ENCODE peak calls at places on chromosomes 6 and 20, in nine cellular contexts. D, J, E, Y, Z, T, S, Q and R are unnamed samples.

GRCh38 chr6:168371185-168371584 is 51.6 kb upstream of the DACT2 start:
- DNase-seq in J (no peak), T (no peak), D (no peak), E (no peak), Q (no peak), Y (no peak), Z (no peak), S (peak), R (no peak)

GRCh38 chr6:135853227-135853626 is 1.7 kb downstream of the PDE7B start:
- DNase-seq in Y (no peak), E (no peak), Z (no peak), J (no peak), Q (no peak), T (no peak), S (no peak), D (peak), R (no peak)

GRCh38 chr6:19759117-19759880 is 77.9 kb upstream of the ID4 start:
- DNase-seq in Y (no peak), D (no peak), E (no peak), J (no peak), Q (no peak), S (no peak), T (no peak), Z (no peak), R (no peak)

GRCh38 chr6:79671605-79672266 is 40.6 kb downstream of the SH3BGRL2 start:
- DNase-seq in Y (peak), Q (peak), Z (peak), J (no peak), D (peak), S (peak), E (no peak), T (peak), R (peak)

GRCh38 chr6:44002591-44003344 is 124.5 kb downstream of the MRPL14 start:
- DNase-seq in J (no peak), Y (peak), T (no peak), S (no peak), D (peak), Z (no peak), E (peak), Q (peak), R (peak)

GRCh38 chr6:33923857-33924514 is 120.2 kb upstream of the MLN start:
- DNase-seq in Z (no peak), J (no peak), E (no peak), Y (peak), S (no peak), T (no peak), D (no peak), Q (no peak), R (no peak)

GRCh38 chr6:111994791-111995190 is 59.1 kb upstream of the CCN6 start:
- DNase-seq in Q (no peak), D (no peak), S (no peak), Z (no peak), E (no peak), T (no peak), Y (no peak), J (no peak), R (no peak)

GRCh38 chr20:37316116-37316774 is 26.8 kb downstream of the MANBAL start:
- DNase-seq in S (no peak), T (peak), Q (no peak), Z (no peak), D (no peak), J (no peak), Y (no peak), E (peak), R (no peak)

GRCh38 chr20:63957690-63958441 is 1.6 kb upstream of the UCKL1 start:
- DNase-seq in Q (no peak), S (no peak), D (no peak), E (peak), Y (no peak), T (peak), Z (peak), J (no peak), R (no peak)

GRCh38 chr6:117677553-117678131 is 2.4 kb downstream of the NUS1 start:
- DNase-seq in J (no peak), E (peak), Z (no peak), T (peak), Q (no peak), Y (no peak), D (no peak), S (no peak), R (no peak)

GRCh38 chr6:1771324-1771723 is 161.6 kb downstream of the FOXC1 start:
- DNase-seq in J (no peak), Q (no peak), S (no peak), D (peak), T (no peak), Z (no peak), E (no peak), Y (no peak), R (no peak)

GRCh38 chr20:44981736-44982406 is 15.6 kb downstream of the STK4 start:
- DNase-seq in Z (no peak), E (no peak), D (no peak), Y (no peak), T (no peak), S (no peak), J (no peak), Q (no peak), R (no peak)

GRCh38 chr20:44983095-44983674 is 16.9 kb downstream of the STK4 start:
- DNase-seq in S (no peak), T (peak), Y (no peak), E (no peak), J (no peak), Z (no peak), D (no peak), Q (no peak), R (no peak)

GRCh38 chr20:44976698-44977097 is 10.4 kb downstream of the STK4 start:
- DNase-seq in E (no peak), Z (no peak), T (no peak), J (no peak), S (no peak), D (no peak), Y (no peak), Q (no peak), R (no peak)

DNA sequence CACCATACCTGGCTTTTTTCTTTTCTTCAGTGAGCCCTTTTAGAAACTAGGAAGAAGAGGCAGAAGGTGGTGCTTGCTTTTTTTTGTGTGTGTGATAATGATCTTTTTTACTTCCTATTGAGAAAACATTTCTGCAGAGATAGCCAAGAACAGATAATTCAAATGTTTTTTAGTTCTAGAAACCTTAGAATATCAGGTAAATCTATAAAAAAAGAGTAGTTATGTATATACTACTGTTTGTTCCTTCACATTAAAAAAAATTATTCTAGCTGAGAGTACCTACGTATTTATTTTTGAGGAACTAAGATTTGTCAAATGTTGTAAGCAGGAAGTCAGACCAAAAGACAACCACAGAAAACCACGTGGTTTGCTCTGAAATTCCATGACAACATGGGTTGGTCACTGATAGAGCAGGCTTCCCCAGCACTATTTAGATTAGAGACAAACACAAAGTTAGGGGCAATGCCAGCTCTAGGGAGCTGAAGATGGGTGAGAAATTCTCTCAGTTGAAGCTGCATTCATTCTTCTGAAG is 12.8 kb downstream of the STK4 start:
- DNase-seq in Q (no peak), S (no peak), T (peak), Y (peak), J (no peak), D (no peak), Z (no peak), E (peak), R (no peak)
- TF ChIP-seq POLR2A in Q (no peak), S (no peak), T (no peak), Y (no peak), J (no peak), D (no peak), Z (no peak), E (no peak), R (no peak)

DNA sequence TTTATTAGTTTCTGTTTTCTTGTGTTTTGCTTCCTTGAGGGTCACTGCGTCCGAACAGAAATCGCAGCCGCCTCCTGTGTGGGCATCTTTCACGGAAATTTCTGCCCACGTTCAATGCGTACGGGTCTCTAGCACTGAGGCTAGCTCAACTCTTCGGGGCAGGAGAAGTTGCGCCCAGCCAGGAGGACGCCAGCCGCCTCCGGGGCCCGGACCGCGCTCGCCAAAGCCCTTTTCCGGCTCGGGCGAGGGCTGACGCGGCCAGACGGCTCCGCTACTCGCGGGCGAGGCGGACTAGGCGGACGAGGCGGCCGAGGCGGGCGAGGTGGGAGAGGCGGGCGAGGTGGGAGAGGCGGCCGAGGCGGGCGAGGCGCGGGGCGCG is 845 bp downstream of the TFAP2B start:
- DNase-seq in Y (peak), Q (no peak), J (no peak), E (no peak), T (no peak), Z (no peak), D (no peak), S (no peak), R (no peak)
- H3K4me3 ChIP-seq in Y (no peak), Q (no peak), J (peak), E (no peak), T (no peak), Z (no peak), D (no peak), S (no peak), R (peak)

GRCh38 chr6:151276112-151276745 is 36.5 kb downstream of the AKAP12 start:
- DNase-seq in J (no peak), S (peak), E (no peak), Q (no peak), Y (no peak), Z (no peak), D (no peak), T (no peak), R (peak)
- TF ChIP-seq CTCF in J (no peak), S (no peak), E (no peak), Q (no peak), Y (no peak), Z (no peak), D (no peak), T (no peak), R (no peak)

GRCh38 chr6:16759646-16760535 is 1.4 kb downstream of the ATXN1 start:
- DNase-seq in Q (peak), S (peak), D (peak), T (peak), Y (peak), Z (no peak), J (peak), E (peak), R (peak)
- TF ChIP-seq POLR2A in Q (peak), S (peak), D (no peak), T (peak), Y (peak), Z (no peak), J (peak), E (peak), R (peak)